ENCODE peak calls at places on chromosomes 5 and 9, in nine cellular contexts. One of them, this sample, is unnamed.

GRCh38 chr5:124923131-124923530 is 176.7 kb upstream of the ZNF608 start:
- DNase-seq in H9: no peak
- DNase-seq in BE2C: no peak
- DNase-seq in astrocyte: peak; percentile 17
- DNase-seq in cardiac muscle cell: peak; percentile 50
- DNase-seq in testis: peak; percentile 46
- DNase-seq in brain microvascular endothelial cell: no peak
- DNase-seq in ovary: no peak
- DNase-seq in mucosa of descending colon: no peak
- DNase-seq in this sample: no peak

GRCh38 chr5:52520171-52520570 is 267.5 kb upstream of the ITGA1 start:
- DNase-seq in H9: no peak
- DNase-seq in BE2C: no peak
- DNase-seq in astrocyte: no peak
- DNase-seq in cardiac muscle cell: no peak
- DNase-seq in testis: no peak
- DNase-seq in brain microvascular endothelial cell: no peak
- DNase-seq in ovary: no peak
- DNase-seq in mucosa of descending colon: no peak
- DNase-seq in this sample: no peak

GRCh38 chr5:11797132-11797531 is 107.1 kb downstream of the CTNND2 start:
- DNase-seq in H9: no peak
- DNase-seq in BE2C: no peak
- DNase-seq in astrocyte: no peak
- DNase-seq in cardiac muscle cell: no peak
- DNase-seq in testis: no peak
- DNase-seq in brain microvascular endothelial cell: no peak
- DNase-seq in ovary: no peak
- DNase-seq in mucosa of descending colon: no peak
- DNase-seq in this sample: no peak

GRCh38 chr5:81205058-81205457 is 28.1 kb upstream of the CKMT2 start:
- DNase-seq in H9: no peak
- DNase-seq in BE2C: no peak
- DNase-seq in astrocyte: no peak
- DNase-seq in cardiac muscle cell: no peak
- DNase-seq in testis: no peak
- DNase-seq in brain microvascular endothelial cell: no peak
- DNase-seq in ovary: no peak
- DNase-seq in mucosa of descending colon: no peak
- DNase-seq in this sample: no peak

GRCh38 chr5:132471006-132471907 is 19.3 kb downstream of the IRF1 start:
- DNase-seq in H9: no peak
- DNase-seq in BE2C: no peak
- DNase-seq in astrocyte: no peak
- DNase-seq in cardiac muscle cell: no peak
- DNase-seq in testis: no peak
- DNase-seq in brain microvascular endothelial cell: peak; percentile 60
- DNase-seq in ovary: no peak
- DNase-seq in mucosa of descending colon: peak; percentile 14
- DNase-seq in this sample: peak; percentile 13

GRCh38 chr9:129197978-129198736 is 20.1 kb upstream of the IER5L start:
- DNase-seq in H9: no peak
- DNase-seq in BE2C: no peak
- DNase-seq in astrocyte: peak; percentile 89
- DNase-seq in cardiac muscle cell: peak; percentile 93
- DNase-seq in testis: peak; percentile 79
- DNase-seq in brain microvascular endothelial cell: peak; percentile 84
- DNase-seq in ovary: peak; percentile 83
- DNase-seq in mucosa of descending colon: no peak
- DNase-seq in this sample: no peak

GRCh38 chr5:40555886-40556285 is 123.8 kb upstream of the PTGER4 start:
- DNase-seq in H9: no peak
- DNase-seq in BE2C: no peak
- DNase-seq in astrocyte: no peak
- DNase-seq in cardiac muscle cell: no peak
- DNase-seq in testis: no peak
- DNase-seq in brain microvascular endothelial cell: no peak
- DNase-seq in ovary: no peak
- DNase-seq in mucosa of descending colon: no peak
- DNase-seq in this sample: no peak

GRCh38 chr5:17928571-17928970 is 294.3 kb downstream of the TAF11L14 start:
- DNase-seq in H9: no peak
- DNase-seq in BE2C: no peak
- DNase-seq in astrocyte: no peak
- DNase-seq in cardiac muscle cell: no peak
- DNase-seq in testis: no peak
- DNase-seq in brain microvascular endothelial cell: no peak
- DNase-seq in ovary: no peak
- DNase-seq in mucosa of descending colon: no peak
- DNase-seq in this sample: no peak

GRCh38 chr5:155466851-155467250 is 453.3 kb downstream of the KIF4B start:
- DNase-seq in H9: no peak
- DNase-seq in BE2C: no peak
- DNase-seq in astrocyte: no peak
- DNase-seq in cardiac muscle cell: no peak
- DNase-seq in testis: no peak
- DNase-seq in brain microvascular endothelial cell: no peak
- DNase-seq in ovary: no peak
- DNase-seq in mucosa of descending colon: no peak
- DNase-seq in this sample: no peak

GRCh38 chr5:34656700-34657549 is 797 bp downstream of the RAI14 start:
- DNase-seq in H9: no peak
- DNase-seq in BE2C: no peak
- DNase-seq in astrocyte: no peak
- DNase-seq in cardiac muscle cell: peak; percentile 31
- DNase-seq in testis: peak; percentile 24
- DNase-seq in brain microvascular endothelial cell: no peak
- DNase-seq in ovary: peak; percentile 32
- DNase-seq in mucosa of descending colon: peak; percentile 45
- DNase-seq in this sample: no peak

GRCh38 chr5:34656001-34656699 is at the start of gene RAI14:
- DNase-seq in H9: peak; percentile 84
- DNase-seq in BE2C: peak; percentile 47
- DNase-seq in astrocyte: peak; percentile 73
- DNase-seq in cardiac muscle cell: peak; percentile 93
- DNase-seq in testis: peak; percentile 81
- DNase-seq in brain microvascular endothelial cell: peak; percentile 75
- DNase-seq in ovary: peak; percentile 85
- DNase-seq in mucosa of descending colon: peak; percentile 76
- DNase-seq in this sample: peak; percentile 38

GRCh38 chr5:34659168-34659567 is 3.0 kb downstream of the RAI14 start:
- DNase-seq in H9: no peak
- DNase-seq in BE2C: no peak
- DNase-seq in astrocyte: no peak
- DNase-seq in cardiac muscle cell: no peak
- DNase-seq in testis: no peak
- DNase-seq in brain microvascular endothelial cell: no peak
- DNase-seq in ovary: no peak
- DNase-seq in mucosa of descending colon: no peak
- DNase-seq in this sample: no peak

GRCh38 chr5:34658023-34658422 is 1.9 kb downstream of the RAI14 start:
- DNase-seq in H9: no peak
- DNase-seq in BE2C: no peak
- DNase-seq in astrocyte: peak; percentile 42
- DNase-seq in cardiac muscle cell: peak; percentile 21
- DNase-seq in testis: no peak
- DNase-seq in brain microvascular endothelial cell: peak; percentile 62
- DNase-seq in ovary: no peak
- DNase-seq in mucosa of descending colon: no peak
- DNase-seq in this sample: no peak

GRCh38 chr5:34657550-34657921 is 1.4 kb downstream of the RAI14 start:
- DNase-seq in H9: no peak
- DNase-seq in BE2C: no peak
- DNase-seq in astrocyte: peak; percentile 48
- DNase-seq in cardiac muscle cell: peak; percentile 76
- DNase-seq in testis: peak; percentile 33
- DNase-seq in brain microvascular endothelial cell: no peak
- DNase-seq in ovary: peak; percentile 18
- DNase-seq in mucosa of descending colon: peak; percentile 33
- DNase-seq in this sample: no peak
- TF ChIP-seq CTCF in H9: no peak
- TF ChIP-seq CTCF in BE2C: no peak
- TF ChIP-seq CTCF in astrocyte: no peak
- TF ChIP-seq CTCF in cardiac muscle cell: no peak
- TF ChIP-seq CTCF in testis: no peak
- TF ChIP-seq CTCF in brain microvascular endothelial cell: no peak
- TF ChIP-seq CTCF in ovary: no peak
- TF ChIP-seq CTCF in mucosa of descending colon: no peak
- TF ChIP-seq CTCF in this sample: no peak

DNA sequence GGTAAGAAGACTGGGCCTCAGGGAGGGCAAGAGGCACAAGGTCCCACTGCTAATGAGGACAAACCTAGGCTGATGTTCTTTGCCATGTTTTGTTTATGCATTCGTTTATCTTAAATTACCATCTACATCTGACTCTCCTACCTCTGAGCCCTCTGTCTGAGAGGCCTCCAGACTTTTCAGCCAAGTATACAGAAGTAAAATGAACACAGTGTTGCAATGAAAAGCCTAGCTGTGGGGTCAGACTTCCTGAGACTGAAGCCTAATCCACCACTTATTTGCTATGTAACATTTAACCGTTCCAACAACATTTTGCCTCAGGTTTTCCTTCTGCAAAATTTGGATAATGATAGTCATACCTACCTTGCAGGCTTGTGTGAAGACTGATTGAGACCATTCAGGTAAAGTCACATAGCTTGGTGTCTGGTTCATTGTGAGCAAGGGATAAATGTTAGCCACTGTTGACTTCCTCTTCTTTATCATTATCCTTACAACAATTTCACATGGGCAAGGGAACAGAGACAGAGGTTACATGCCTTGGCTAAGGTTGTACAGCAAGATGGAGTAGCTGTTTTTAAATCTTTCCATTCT is 374.9 kb upstream of the CLINT1 start:
- DNase-seq in H9: no peak
- DNase-seq in BE2C: no peak
- DNase-seq in astrocyte: no peak
- DNase-seq in cardiac muscle cell: no peak
- DNase-seq in testis: no peak
- DNase-seq in brain microvascular endothelial cell: no peak
- DNase-seq in ovary: no peak
- DNase-seq in mucosa of descending colon: no peak
- DNase-seq in this sample: no peak
- TF ChIP-seq CTCF in H9: no peak
- TF ChIP-seq CTCF in BE2C: no peak
- TF ChIP-seq CTCF in astrocyte: no peak
- TF ChIP-seq CTCF in cardiac muscle cell: no peak
- TF ChIP-seq CTCF in testis: no peak
- TF ChIP-seq CTCF in brain microvascular endothelial cell: no peak
- TF ChIP-seq CTCF in ovary: no peak
- TF ChIP-seq CTCF in mucosa of descending colon: no peak
- TF ChIP-seq CTCF in this sample: no peak

GRCh38 chr5:37888476-37888875 is 48.6 kb upstream of the GDNF start:
- DNase-seq in H9: no peak
- DNase-seq in BE2C: no peak
- DNase-seq in astrocyte: peak; percentile 57
- DNase-seq in cardiac muscle cell: no peak
- DNase-seq in testis: no peak
- DNase-seq in brain microvascular endothelial cell: no peak
- DNase-seq in ovary: no peak
- DNase-seq in mucosa of descending colon: no peak
- DNase-seq in this sample: no peak
- TF ChIP-seq CTCF in H9: no peak
- TF ChIP-seq CTCF in BE2C: no peak
- TF ChIP-seq CTCF in astrocyte: no peak
- TF ChIP-seq CTCF in cardiac muscle cell: no peak
- TF ChIP-seq CTCF in testis: no peak
- TF ChIP-seq CTCF in brain microvascular endothelial cell: no peak
- TF ChIP-seq CTCF in ovary: no peak
- TF ChIP-seq CTCF in mucosa of descending colon: no peak
- TF ChIP-seq CTCF in this sample: no peak

GRCh38 chr5:6758201-6758600 is 45.0 kb downstream of the TENT4A start:
- DNase-seq in H9: no peak
- DNase-seq in BE2C: no peak
- DNase-seq in astrocyte: no peak
- DNase-seq in cardiac muscle cell: no peak
- DNase-seq in testis: no peak
- DNase-seq in brain microvascular endothelial cell: no peak
- DNase-seq in ovary: no peak
- DNase-seq in mucosa of descending colon: no peak
- DNase-seq in this sample: no peak

GRCh38 chr5:6760636-6761035 is 47.4 kb downstream of the TENT4A start:
- DNase-seq in H9: no peak
- DNase-seq in BE2C: no peak
- DNase-seq in astrocyte: no peak
- DNase-seq in cardiac muscle cell: no peak
- DNase-seq in testis: peak; percentile 27
- DNase-seq in brain microvascular endothelial cell: no peak
- DNase-seq in ovary: no peak
- DNase-seq in mucosa of descending colon: no peak
- DNase-seq in this sample: no peak

GRCh38 chr5:6760003-6760402 is 46.8 kb downstream of the TENT4A start:
- DNase-seq in H9: no peak
- DNase-seq in BE2C: no peak
- DNase-seq in astrocyte: no peak
- DNase-seq in cardiac muscle cell: no peak
- DNase-seq in testis: no peak
- DNase-seq in brain microvascular endothelial cell: no peak
- DNase-seq in ovary: no peak
- DNase-seq in mucosa of descending colon: no peak
- DNase-seq in this sample: no peak

GRCh38 chr5:6758706-6759105 is 45.5 kb downstream of the TENT4A start:
- DNase-seq in H9: no peak
- DNase-seq in BE2C: no peak
- DNase-seq in astrocyte: no peak
- DNase-seq in cardiac muscle cell: no peak
- DNase-seq in testis: no peak
- DNase-seq in brain microvascular endothelial cell: no peak
- DNase-seq in ovary: no peak
- DNase-seq in mucosa of descending colon: no peak
- DNase-seq in this sample: no peak

DNA sequence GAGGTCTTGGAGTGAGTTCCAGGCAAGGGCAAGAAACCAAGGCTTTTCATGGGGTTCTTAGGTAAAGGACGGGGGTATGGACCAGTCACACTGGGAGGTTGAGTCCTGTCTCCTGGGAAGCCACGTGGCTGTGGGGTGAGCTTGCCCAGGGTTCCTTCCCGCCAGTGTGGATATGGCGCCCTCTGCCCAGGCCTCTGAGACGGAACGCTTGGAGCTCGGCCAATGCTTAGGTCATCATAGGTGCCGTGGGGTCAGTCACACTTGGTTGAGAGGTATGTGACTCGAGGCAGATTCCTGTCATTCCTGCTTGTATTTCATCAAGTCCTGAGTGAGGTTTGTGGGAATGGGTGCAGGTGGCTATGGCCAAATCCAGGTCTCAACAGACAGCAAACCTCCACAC is 46.2 kb downstream of the TENT4A start:
- DNase-seq in H9: peak; percentile 56
- DNase-seq in BE2C: no peak
- DNase-seq in astrocyte: no peak
- DNase-seq in cardiac muscle cell: peak; percentile 8
- DNase-seq in testis: no peak
- DNase-seq in brain microvascular endothelial cell: no peak
- DNase-seq in ovary: no peak
- DNase-seq in mucosa of descending colon: no peak
- DNase-seq in this sample: no peak
- TF ChIP-seq CTCF in H9: peak; percentile 25
- TF ChIP-seq CTCF in BE2C: peak; percentile 8
- TF ChIP-seq CTCF in astrocyte: no peak
- TF ChIP-seq CTCF in cardiac muscle cell: no peak
- TF ChIP-seq CTCF in testis: no peak
- TF ChIP-seq CTCF in brain microvascular endothelial cell: no peak
- TF ChIP-seq CTCF in ovary: no peak
- TF ChIP-seq CTCF in mucosa of descending colon: no peak
- TF ChIP-seq CTCF in this sample: no peak